ENCODE peak calls at places on chromosomes 13 and 19, in eight cellular contexts. I is ELR; M is activated T-helper 1 cell treated with anti-CD3 and anti-CD28 coated beads, Interleukin-12 subunit alpha, Interleukin-12 subunit beta, Interleukin-2, Interleukin-4 antibody, amounts not matched to agents 30 ng/mL and 10 ng/mL and 1 ng/mL, durations not matched to agents 14 hours and 24 hours and 36 hours; E is fibroblast of mammary gland; G is activated CD4-positive, CD25-positive, alpha-beta regulatory T cell treated with anti-CD3 and anti-CD28 coated beads, Interleukin-2, amount 50 U/mL, for 72 hours; D is thyroid gland; Z is endothelial cell; V is activated CD4-positive, alpha-beta T cell treated with anti-CD3 and anti-CD28 coated beads, Interleukin-2, amount 50 U/mL, for 24 hours. J is an unnamed sample.
A peak's percentile ranks its signal among the peaks of the same experiment; 100 is the strongest.

GRCh38 chr19:57075801-57076492 is 43.8 kb upstream of the USP29 start:
- DNase-seq in I (no peak), M (no peak), E (no peak), Z (no peak), V (no peak), G (no peak), D (no peak), J (peak; percentile 40)

GRCh38 chr19:6219592-6220290 is 60.0 kb downstream of the MLLT1 start:
- DNase-seq in I (no peak), V (no peak), D (no peak), Z (no peak), G (no peak), E (no peak), M (no peak), J (no peak)

GRCh38 chr19:16951529-16951928 is 62.7 kb downstream of the F2RL3 start:
- DNase-seq in I (peak; percentile 47), D (no peak), E (no peak), G (no peak), V (no peak), Z (no peak), M (no peak), J (no peak)

GRCh38 chr19:54431255-54431838 is 16.1 kb downstream of the TTYH1 start:
- DNase-seq in V (no peak), Z (no peak), M (no peak), G (no peak), D (peak; percentile 98), E (peak; percentile 40), I (no peak), J (no peak)

GRCh38 chr13:40189885-40190655 is 476.4 kb downstream of the FOXO1 start:
- DNase-seq in Z (no peak), E (no peak), V (no peak), D (no peak), M (no peak), I (no peak), G (peak; percentile 37), J (peak; percentile 77)

GRCh38 chr19:8111376-8111775 is 38.0 kb downstream of the FBN3 start:
- DNase-seq in V (no peak), G (no peak), Z (no peak), D (no peak), I (no peak), M (no peak), E (no peak), J (no peak)

GRCh38 chr13:83450586-83450985 is 431.7 kb downstream of the SLITRK1 start:
- DNase-seq in M (no peak), I (peak; percentile 40), E (no peak), Z (no peak), D (no peak), V (no peak), G (no peak), J (no peak)

GRCh38 chr13:102799544-102800144 is 725 bp downstream of the BIVM start:
- DNase-seq in G (peak; percentile 44), V (no peak), Z (peak; percentile 48), I (peak; percentile 51), D (peak; percentile 33), M (peak; percentile 15), E (peak; percentile 25), J (no peak)